ENCODE peak calls at places on chromosomes 12 and 14, in seven cellular contexts. One of them, this sample, is unnamed.

GRCh38 chr12:131095826-131096680 is 142.3 kb downstream of the ADGRD1 start:
- DNase-seq in IMR-90: no peak
- DNase-seq in H9: peak
- DNase-seq in mesenchymal stem cell: no peak
- DNase-seq in neuronal stem cell: no peak
- DNase-seq in trophoblast cell: no peak
- DNase-seq in H1: no peak
- DNase-seq in this sample: no peak

GRCh38 chr14:105075364-105076295 is 10.4 kb upstream of the GPR132 start:
- DNase-seq in neuronal stem cell: no peak
- DNase-seq in trophoblast cell: no peak
- DNase-seq in H1: no peak
- DNase-seq in IMR-90: peak
- DNase-seq in H9: peak
- DNase-seq in mesenchymal stem cell: peak
- DNase-seq in this sample: peak

GRCh38 chr12:3218150-3218845 is 141.1 kb downstream of the TSPAN9 start:
- DNase-seq in H1: no peak
- DNase-seq in IMR-90: peak
- DNase-seq in mesenchymal stem cell: peak
- DNase-seq in trophoblast cell: no peak
- DNase-seq in neuronal stem cell: no peak
- DNase-seq in H9: no peak
- DNase-seq in this sample: no peak

GRCh38 chr12:93573552-93574223 is 1.2 kb downstream of the SOCS2 start:
- DNase-seq in H1: no peak
- DNase-seq in H9: no peak
- DNase-seq in trophoblast cell: no peak
- DNase-seq in mesenchymal stem cell: peak
- DNase-seq in neuronal stem cell: peak
- DNase-seq in IMR-90: peak
- DNase-seq in this sample: peak

GRCh38 chr12:14554281-14555008 is 13.2 kb downstream of the PLBD1 start:
- DNase-seq in neuronal stem cell: no peak
- DNase-seq in mesenchymal stem cell: peak
- DNase-seq in H9: no peak
- DNase-seq in IMR-90: no peak
- DNase-seq in trophoblast cell: peak
- DNase-seq in H1: no peak
- DNase-seq in this sample: peak

GRCh38 chr12:100668939-100669536 is 95.6 kb downstream of the GAS2L3 start:
- DNase-seq in trophoblast cell: peak
- DNase-seq in H1: peak
- DNase-seq in H9: peak
- DNase-seq in IMR-90: peak
- DNase-seq in mesenchymal stem cell: peak
- DNase-seq in neuronal stem cell: peak
- DNase-seq in this sample: peak

GRCh38 chr14:105381446-105382342 is 16.6 kb upstream of the TEX22 start:
- DNase-seq in mesenchymal stem cell: no peak
- DNase-seq in H1: no peak
- DNase-seq in H9: no peak
- DNase-seq in IMR-90: no peak
- DNase-seq in trophoblast cell: no peak
- DNase-seq in neuronal stem cell: no peak
- DNase-seq in this sample: no peak

GRCh38 chr14:100546051-100546443 is 41.2 kb downstream of the BEGAIN start:
- DNase-seq in H9: no peak
- DNase-seq in neuronal stem cell: no peak
- DNase-seq in mesenchymal stem cell: no peak
- DNase-seq in H1: peak
- DNase-seq in trophoblast cell: no peak
- DNase-seq in IMR-90: no peak
- DNase-seq in this sample: no peak

GRCh38 chr14:61744239-61744638 is 18.0 kb upstream of the SNAPC1 start:
- DNase-seq in trophoblast cell: no peak
- DNase-seq in mesenchymal stem cell: no peak
- DNase-seq in H9: no peak
- DNase-seq in IMR-90: no peak
- DNase-seq in neuronal stem cell: no peak
- DNase-seq in H1: no peak
- DNase-seq in this sample: no peak

GRCh38 chr12:9827209-9827888 is at the start of gene KLRF1:
- DNase-seq in H9: no peak
- DNase-seq in trophoblast cell: no peak
- DNase-seq in mesenchymal stem cell: no peak
- DNase-seq in neuronal stem cell: no peak
- DNase-seq in H1: no peak
- DNase-seq in IMR-90: no peak
- DNase-seq in this sample: no peak

GRCh38 chr12:71460318-71460717 is 20.7 kb downstream of the LGR5 start:
- DNase-seq in mesenchymal stem cell: no peak
- DNase-seq in H1: no peak
- DNase-seq in trophoblast cell: no peak
- DNase-seq in IMR-90: no peak
- DNase-seq in neuronal stem cell: no peak
- DNase-seq in H9: no peak
- DNase-seq in this sample: no peak

GRCh38 chr12:67927231-67927630 is 62.0 kb upstream of the IFNG-AS1 start:
- DNase-seq in neuronal stem cell: no peak
- DNase-seq in H1: no peak
- DNase-seq in trophoblast cell: no peak
- DNase-seq in mesenchymal stem cell: no peak
- DNase-seq in IMR-90: no peak
- DNase-seq in H9: no peak
- DNase-seq in this sample: no peak

GRCh38 chr12:16553457-16553856 is 52.5 kb downstream of the LMO3 start:
- DNase-seq in trophoblast cell: no peak
- DNase-seq in H9: no peak
- DNase-seq in neuronal stem cell: no peak
- DNase-seq in IMR-90: peak
- DNase-seq in mesenchymal stem cell: peak
- DNase-seq in H1: no peak
- DNase-seq in this sample: no peak

GRCh38 chr14:100778078-100778927 is 47.6 kb upstream of the MEG3 start:
- DNase-seq in mesenchymal stem cell: no peak
- DNase-seq in H1: no peak
- DNase-seq in trophoblast cell: no peak
- DNase-seq in H9: no peak
- DNase-seq in neuronal stem cell: no peak
- DNase-seq in IMR-90: no peak
- DNase-seq in this sample: no peak

DNA sequence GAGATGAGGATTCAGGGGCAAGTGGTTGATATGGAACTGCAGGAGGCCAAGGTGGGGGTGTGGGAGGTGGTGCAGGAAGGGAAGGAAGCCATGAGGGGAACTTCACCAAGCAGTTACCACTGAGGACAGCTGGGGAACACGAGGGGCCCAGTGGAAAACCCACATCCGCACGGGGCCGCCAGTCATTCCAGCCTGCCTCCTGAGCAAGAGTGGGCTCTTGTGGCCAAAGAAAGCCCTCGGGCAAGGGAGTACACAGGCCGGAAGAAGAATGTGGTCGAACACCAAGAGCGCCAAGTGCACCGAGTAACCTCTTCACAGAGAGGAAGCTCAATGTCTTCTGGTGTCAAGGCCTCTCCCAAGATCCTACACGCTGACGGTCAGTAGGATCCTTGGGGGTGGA is 252.2 kb upstream of the FOXN3 start:
- DNase-seq in mesenchymal stem cell: no peak
- DNase-seq in neuronal stem cell: no peak
- DNase-seq in H1: no peak
- DNase-seq in H9: no peak
- DNase-seq in trophoblast cell: peak
- DNase-seq in IMR-90: no peak
- DNase-seq in this sample: no peak
- H2BK120ac ChIP-seq in mesenchymal stem cell: no peak
- H2BK120ac ChIP-seq in neuronal stem cell: no peak
- H2BK120ac ChIP-seq in H1: no peak
- H2BK120ac ChIP-seq in H9: no peak
- H2BK120ac ChIP-seq in trophoblast cell: no peak
- H2BK120ac ChIP-seq in IMR-90: no peak
- H2BK120ac ChIP-seq in this sample: no peak

GRCh38 chr12:124207617-124208016 is 87.3 kb upstream of the RFLNA start:
- DNase-seq in H9: no peak
- DNase-seq in neuronal stem cell: no peak
- DNase-seq in IMR-90: no peak
- DNase-seq in mesenchymal stem cell: no peak
- DNase-seq in trophoblast cell: no peak
- DNase-seq in H1: no peak
- DNase-seq in this sample: no peak
- H2BK120ac ChIP-seq in H9: no peak
- H2BK120ac ChIP-seq in neuronal stem cell: no peak
- H2BK120ac ChIP-seq in IMR-90: no peak
- H2BK120ac ChIP-seq in mesenchymal stem cell: no peak
- H2BK120ac ChIP-seq in trophoblast cell: no peak
- H2BK120ac ChIP-seq in H1: no peak
- H2BK120ac ChIP-seq in this sample: no peak

DNA sequence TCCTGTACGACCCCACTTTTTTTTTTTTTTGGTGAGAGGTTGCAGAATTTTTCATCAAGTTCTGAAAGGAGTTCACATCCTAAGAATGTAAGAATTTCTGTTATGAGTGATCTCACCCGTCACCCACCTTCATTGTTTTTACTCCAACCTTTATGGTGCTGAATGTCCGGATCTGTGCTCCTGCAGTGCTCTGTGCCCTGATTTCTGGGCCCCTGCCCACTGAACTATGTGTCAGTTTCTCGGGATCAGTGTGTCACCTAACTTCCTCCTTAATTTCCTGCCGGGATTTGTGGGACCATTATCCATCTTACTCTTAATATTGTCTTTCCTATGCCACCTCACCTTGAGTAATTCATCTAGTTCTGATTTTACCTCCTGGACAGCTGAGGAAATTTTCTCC is 11.6 kb downstream of the RASSF8 start:
- DNase-seq in IMR-90: no peak
- DNase-seq in H9: no peak
- DNase-seq in neuronal stem cell: no peak
- DNase-seq in mesenchymal stem cell: no peak
- DNase-seq in trophoblast cell: no peak
- DNase-seq in H1: no peak
- DNase-seq in this sample: no peak
- H2BK120ac ChIP-seq in IMR-90: no peak
- H2BK120ac ChIP-seq in H9: no peak
- H2BK120ac ChIP-seq in neuronal stem cell: no peak
- H2BK120ac ChIP-seq in mesenchymal stem cell: no peak
- H2BK120ac ChIP-seq in trophoblast cell: no peak
- H2BK120ac ChIP-seq in H1: no peak
- H2BK120ac ChIP-seq in this sample: no peak

GRCh38 chr14:44812672-44813071 is 149.1 kb downstream of the KLHL28 start:
- DNase-seq in H1: no peak
- DNase-seq in H9: peak
- DNase-seq in neuronal stem cell: no peak
- DNase-seq in trophoblast cell: no peak
- DNase-seq in IMR-90: no peak
- DNase-seq in mesenchymal stem cell: no peak
- DNase-seq in this sample: no peak
- H2BK120ac ChIP-seq in H1: no peak
- H2BK120ac ChIP-seq in H9: no peak
- H2BK120ac ChIP-seq in neuronal stem cell: no peak
- H2BK120ac ChIP-seq in trophoblast cell: no peak
- H2BK120ac ChIP-seq in IMR-90: no peak
- H2BK120ac ChIP-seq in mesenchymal stem cell: no peak
- H2BK120ac ChIP-seq in this sample: no peak

GRCh38 chr12:20097561-20097960 is 270.8 kb upstream of the PDE3A start:
- DNase-seq in IMR-90: peak
- DNase-seq in neuronal stem cell: no peak
- DNase-seq in trophoblast cell: no peak
- DNase-seq in H1: no peak
- DNase-seq in H9: no peak
- DNase-seq in mesenchymal stem cell: peak
- DNase-seq in this sample: no peak

GRCh38 chr12:20099395-20099976 is 268.9 kb upstream of the PDE3A start:
- DNase-seq in IMR-90: no peak
- DNase-seq in H1: no peak
- DNase-seq in H9: no peak
- DNase-seq in neuronal stem cell: no peak
- DNase-seq in mesenchymal stem cell: no peak
- DNase-seq in trophoblast cell: no peak
- DNase-seq in this sample: peak

GRCh38 chr12:20101046-20101445 is 267.3 kb upstream of the PDE3A start:
- DNase-seq in trophoblast cell: no peak
- DNase-seq in H1: no peak
- DNase-seq in IMR-90: peak
- DNase-seq in mesenchymal stem cell: no peak
- DNase-seq in neuronal stem cell: no peak
- DNase-seq in H9: no peak
- DNase-seq in this sample: no peak

DNA sequence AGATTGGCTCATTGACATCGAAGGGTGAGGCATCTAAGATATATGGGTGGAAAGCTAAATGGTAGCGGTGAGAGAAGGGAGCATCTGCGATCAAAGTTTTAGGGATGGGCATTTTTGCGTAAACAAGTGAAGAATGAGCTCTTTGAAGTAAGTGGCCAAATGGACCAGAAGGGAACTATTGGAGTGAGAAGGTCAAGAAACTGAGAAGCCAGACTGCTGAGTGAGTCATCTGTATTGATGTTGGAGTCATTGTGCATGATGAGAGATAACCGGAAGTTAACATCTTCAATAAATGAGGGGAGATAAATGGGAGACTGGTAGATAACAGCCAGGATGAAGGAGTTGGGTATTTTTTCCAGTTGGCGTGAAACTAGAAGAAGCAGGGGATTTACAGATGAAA is 271.9 kb upstream of the PDE3A start:
- DNase-seq in trophoblast cell: no peak
- DNase-seq in neuronal stem cell: no peak
- DNase-seq in mesenchymal stem cell: peak
- DNase-seq in IMR-90: peak
- DNase-seq in H9: no peak
- DNase-seq in H1: no peak
- DNase-seq in this sample: no peak
- H2BK120ac ChIP-seq in trophoblast cell: no peak
- H2BK120ac ChIP-seq in neuronal stem cell: no peak
- H2BK120ac ChIP-seq in mesenchymal stem cell: no peak
- H2BK120ac ChIP-seq in IMR-90: no peak
- H2BK120ac ChIP-seq in H9: no peak
- H2BK120ac ChIP-seq in H1: no peak
- H2BK120ac ChIP-seq in this sample: no peak

GRCh38 chr12:91899056-91899455 is 246.6 kb downstream of the BTG1 start:
- DNase-seq in H1: no peak
- DNase-seq in trophoblast cell: no peak
- DNase-seq in mesenchymal stem cell: no peak
- DNase-seq in IMR-90: no peak
- DNase-seq in H9: no peak
- DNase-seq in neuronal stem cell: no peak
- DNase-seq in this sample: no peak
- H2BK120ac ChIP-seq in H1: no peak
- H2BK120ac ChIP-seq in trophoblast cell: no peak
- H2BK120ac ChIP-seq in mesenchymal stem cell: no peak
- H2BK120ac ChIP-seq in IMR-90: no peak
- H2BK120ac ChIP-seq in H9: no peak
- H2BK120ac ChIP-seq in neuronal stem cell: no peak
- H2BK120ac ChIP-seq in this sample: no peak